ENCODE peak calls at places on chromosomes 6 and 20, in seven cellular contexts. One of them, this sample, is unnamed.
A peak's percentile ranks its signal among the peaks of the same experiment; 100 is the strongest.

GRCh38 chr6:108168980-108169800 is 3.4 kb downstream of the NR2E1 start:
- DNase-seq in ovary: no peak
- DNase-seq in GM12878: no peak
- DNase-seq in sigmoid colon: no peak
- DNase-seq in prostate gland: no peak
- DNase-seq in progenitor cell of endocrine pancreas: no peak
- DNase-seq in MM.1S: no peak
- DNase-seq in this sample: no peak

GRCh38 chr6:129211626-129212025 is 328.7 kb downstream of the LAMA2 start:
- DNase-seq in ovary: no peak
- DNase-seq in GM12878: no peak
- DNase-seq in sigmoid colon: no peak
- DNase-seq in prostate gland: no peak
- DNase-seq in progenitor cell of endocrine pancreas: no peak
- DNase-seq in MM.1S: no peak
- DNase-seq in this sample: no peak

GRCh38 chr6:160088774-160089533 is 32.7 kb upstream of the SLC22A1 start:
- DNase-seq in ovary: no peak
- DNase-seq in GM12878: no peak
- DNase-seq in sigmoid colon: no peak
- DNase-seq in prostate gland: no peak
- DNase-seq in progenitor cell of endocrine pancreas: no peak
- DNase-seq in MM.1S: no peak
- DNase-seq in this sample: no peak

GRCh38 chr6:87473419-87473903 is 687 bp downstream of the SLC35A1 start:
- DNase-seq in ovary: no peak
- DNase-seq in GM12878: peak; percentile 12
- DNase-seq in sigmoid colon: no peak
- DNase-seq in prostate gland: peak; percentile 55
- DNase-seq in progenitor cell of endocrine pancreas: no peak
- DNase-seq in MM.1S: peak; percentile 60
- DNase-seq in this sample: no peak

GRCh38 chr6:44788387-44788981 is 401.0 kb downstream of the CDC5L start:
- DNase-seq in ovary: no peak
- DNase-seq in GM12878: no peak
- DNase-seq in sigmoid colon: no peak
- DNase-seq in prostate gland: no peak
- DNase-seq in progenitor cell of endocrine pancreas: no peak
- DNase-seq in MM.1S: no peak
- DNase-seq in this sample: no peak

GRCh38 chr20:20463933-20464374 is 96.0 kb downstream of the INSM1 start:
- DNase-seq in ovary: no peak
- DNase-seq in GM12878: peak; percentile 35
- DNase-seq in sigmoid colon: no peak
- DNase-seq in prostate gland: no peak
- DNase-seq in progenitor cell of endocrine pancreas: no peak
- DNase-seq in MM.1S: no peak
- DNase-seq in this sample: no peak

GRCh38 chr6:50842446-50842845 is 23.8 kb downstream of the TFAP2B start:
- DNase-seq in ovary: no peak
- DNase-seq in GM12878: no peak
- DNase-seq in sigmoid colon: no peak
- DNase-seq in prostate gland: no peak
- DNase-seq in progenitor cell of endocrine pancreas: no peak
- DNase-seq in MM.1S: no peak
- DNase-seq in this sample: no peak

GRCh38 chr6:158772851-158773371 is 46.3 kb downstream of the EZR start:
- DNase-seq in ovary: no peak
- DNase-seq in GM12878: no peak
- DNase-seq in sigmoid colon: peak; percentile 28
- DNase-seq in prostate gland: peak; percentile 40
- DNase-seq in progenitor cell of endocrine pancreas: no peak
- DNase-seq in MM.1S: no peak
- DNase-seq in this sample: no peak

GRCh38 chr6:11428351-11428750 is 109.2 kb upstream of the TMEM170B start:
- DNase-seq in ovary: no peak
- DNase-seq in GM12878: no peak
- DNase-seq in sigmoid colon: no peak
- DNase-seq in prostate gland: no peak
- DNase-seq in progenitor cell of endocrine pancreas: no peak
- DNase-seq in MM.1S: no peak
- DNase-seq in this sample: no peak

GRCh38 chr6:149224399-149224798 is 93.1 kb upstream of the TAB2 start:
- DNase-seq in ovary: no peak
- DNase-seq in GM12878: no peak
- DNase-seq in sigmoid colon: no peak
- DNase-seq in prostate gland: peak; percentile 71
- DNase-seq in progenitor cell of endocrine pancreas: no peak
- DNase-seq in MM.1S: no peak
- DNase-seq in this sample: no peak

GRCh38 chr6:57024775-57025174 is 21.7 kb upstream of the KIAA1586 start:
- DNase-seq in ovary: no peak
- DNase-seq in GM12878: no peak
- DNase-seq in sigmoid colon: no peak
- DNase-seq in prostate gland: no peak
- DNase-seq in progenitor cell of endocrine pancreas: no peak
- DNase-seq in MM.1S: no peak
- DNase-seq in this sample: no peak

GRCh38 chr6:19538086-19538485 is 299.1 kb upstream of the ID4 start:
- DNase-seq in ovary: no peak
- DNase-seq in GM12878: no peak
- DNase-seq in sigmoid colon: no peak
- DNase-seq in prostate gland: peak; percentile 79
- DNase-seq in progenitor cell of endocrine pancreas: peak; percentile 42
- DNase-seq in MM.1S: peak; percentile 62
- DNase-seq in this sample: no peak

GRCh38 chr6:1598886-1599285 is 10.8 kb upstream of the FOXC1 start:
- DNase-seq in ovary: no peak
- DNase-seq in GM12878: no peak
- DNase-seq in sigmoid colon: no peak
- DNase-seq in prostate gland: no peak
- DNase-seq in progenitor cell of endocrine pancreas: no peak
- DNase-seq in MM.1S: no peak
- DNase-seq in this sample: no peak

GRCh38 chr20:24289737-24290481 is 179.5 kb upstream of the SYNDIG1 start:
- DNase-seq in ovary: no peak
- DNase-seq in GM12878: no peak
- DNase-seq in sigmoid colon: no peak
- DNase-seq in prostate gland: no peak
- DNase-seq in progenitor cell of endocrine pancreas: no peak
- DNase-seq in MM.1S: no peak
- DNase-seq in this sample: no peak

GRCh38 chr6:85672050-85672449 is 29.4 kb upstream of the SYNCRIP start:
- DNase-seq in ovary: no peak
- DNase-seq in GM12878: no peak
- DNase-seq in sigmoid colon: no peak
- DNase-seq in prostate gland: no peak
- DNase-seq in progenitor cell of endocrine pancreas: no peak
- DNase-seq in MM.1S: no peak
- DNase-seq in this sample: no peak

GRCh38 chr6:16344756-16345155 is 106.4 kb downstream of the GMPR start:
- DNase-seq in ovary: no peak
- DNase-seq in GM12878: no peak
- DNase-seq in sigmoid colon: no peak
- DNase-seq in prostate gland: no peak
- DNase-seq in progenitor cell of endocrine pancreas: no peak
- DNase-seq in MM.1S: no peak
- DNase-seq in this sample: no peak

GRCh38 chr6:46453221-46453620 is 38.0 kb downstream of the RCAN2 start:
- DNase-seq in ovary: no peak
- DNase-seq in GM12878: no peak
- DNase-seq in sigmoid colon: no peak
- DNase-seq in prostate gland: peak; percentile 10
- DNase-seq in progenitor cell of endocrine pancreas: no peak
- DNase-seq in MM.1S: no peak
- DNase-seq in this sample: no peak

GRCh38 chr6:168968228-168968627 is 285.4 kb downstream of the THBS2 start:
- DNase-seq in ovary: peak; percentile 26
- DNase-seq in GM12878: no peak
- DNase-seq in sigmoid colon: peak; percentile 86
- DNase-seq in prostate gland: no peak
- DNase-seq in progenitor cell of endocrine pancreas: no peak
- DNase-seq in MM.1S: peak; percentile 73
- DNase-seq in this sample: peak; percentile 43

GRCh38 chr20:9262653-9263194 is 193.8 kb downstream of the PLCB4 start:
- DNase-seq in ovary: no peak
- DNase-seq in GM12878: no peak
- DNase-seq in sigmoid colon: no peak
- DNase-seq in prostate gland: no peak
- DNase-seq in progenitor cell of endocrine pancreas: no peak
- DNase-seq in MM.1S: no peak
- DNase-seq in this sample: no peak

GRCh38 chr6:154579046-154579823 is 68.8 kb upstream of the CNKSR3 start:
- DNase-seq in ovary: no peak
- DNase-seq in GM12878: no peak
- DNase-seq in sigmoid colon: no peak
- DNase-seq in prostate gland: no peak
- DNase-seq in progenitor cell of endocrine pancreas: no peak
- DNase-seq in MM.1S: no peak
- DNase-seq in this sample: no peak

GRCh38 chr20:21681932-21682318 is 23.5 kb upstream of the PAX1 start:
- DNase-seq in ovary: no peak
- DNase-seq in GM12878: no peak
- DNase-seq in sigmoid colon: no peak
- DNase-seq in prostate gland: no peak
- DNase-seq in progenitor cell of endocrine pancreas: no peak
- DNase-seq in MM.1S: no peak
- DNase-seq in this sample: no peak

GRCh38 chr20:4195499-4195898 is 180.1 kb upstream of the RNF24 start:
- DNase-seq in ovary: no peak
- DNase-seq in GM12878: no peak
- DNase-seq in sigmoid colon: no peak
- DNase-seq in prostate gland: no peak
- DNase-seq in progenitor cell of endocrine pancreas: no peak
- DNase-seq in MM.1S: no peak
- DNase-seq in this sample: no peak

GRCh38 chr20:56111951-56112730 is 106.8 kb upstream of the CBLN4 start:
- DNase-seq in ovary: no peak
- DNase-seq in GM12878: no peak
- DNase-seq in sigmoid colon: no peak
- DNase-seq in prostate gland: no peak
- DNase-seq in progenitor cell of endocrine pancreas: no peak
- DNase-seq in MM.1S: no peak
- DNase-seq in this sample: no peak

GRCh38 chr6:38933426-38933825 is 115.2 kb upstream of the GLP1R start:
- DNase-seq in ovary: no peak
- DNase-seq in GM12878: no peak
- DNase-seq in sigmoid colon: no peak
- DNase-seq in prostate gland: no peak
- DNase-seq in progenitor cell of endocrine pancreas: no peak
- DNase-seq in MM.1S: peak; percentile 13
- DNase-seq in this sample: no peak
- TF ChIP-seq CTCF in ovary: no peak
- TF ChIP-seq CTCF in GM12878: peak; percentile 22
- TF ChIP-seq CTCF in sigmoid colon: no peak
- TF ChIP-seq CTCF in prostate gland: peak; percentile 40
- TF ChIP-seq CTCF in progenitor cell of endocrine pancreas: no peak
- TF ChIP-seq CTCF in MM.1S: peak; percentile 28
- TF ChIP-seq CTCF in this sample: peak; percentile 44

GRCh38 chr6:39362487-39362865 is 40.0 kb upstream of the KCNK16 start:
- DNase-seq in ovary: no peak
- DNase-seq in GM12878: no peak
- DNase-seq in sigmoid colon: no peak
- DNase-seq in prostate gland: no peak
- DNase-seq in progenitor cell of endocrine pancreas: no peak
- DNase-seq in MM.1S: peak; percentile 11
- DNase-seq in this sample: no peak
- TF ChIP-seq CTCF in ovary: no peak
- TF ChIP-seq CTCF in GM12878: no peak
- TF ChIP-seq CTCF in sigmoid colon: no peak
- TF ChIP-seq CTCF in prostate gland: no peak
- TF ChIP-seq CTCF in progenitor cell of endocrine pancreas: no peak
- TF ChIP-seq CTCF in MM.1S: no peak
- TF ChIP-seq CTCF in this sample: no peak

DNA sequence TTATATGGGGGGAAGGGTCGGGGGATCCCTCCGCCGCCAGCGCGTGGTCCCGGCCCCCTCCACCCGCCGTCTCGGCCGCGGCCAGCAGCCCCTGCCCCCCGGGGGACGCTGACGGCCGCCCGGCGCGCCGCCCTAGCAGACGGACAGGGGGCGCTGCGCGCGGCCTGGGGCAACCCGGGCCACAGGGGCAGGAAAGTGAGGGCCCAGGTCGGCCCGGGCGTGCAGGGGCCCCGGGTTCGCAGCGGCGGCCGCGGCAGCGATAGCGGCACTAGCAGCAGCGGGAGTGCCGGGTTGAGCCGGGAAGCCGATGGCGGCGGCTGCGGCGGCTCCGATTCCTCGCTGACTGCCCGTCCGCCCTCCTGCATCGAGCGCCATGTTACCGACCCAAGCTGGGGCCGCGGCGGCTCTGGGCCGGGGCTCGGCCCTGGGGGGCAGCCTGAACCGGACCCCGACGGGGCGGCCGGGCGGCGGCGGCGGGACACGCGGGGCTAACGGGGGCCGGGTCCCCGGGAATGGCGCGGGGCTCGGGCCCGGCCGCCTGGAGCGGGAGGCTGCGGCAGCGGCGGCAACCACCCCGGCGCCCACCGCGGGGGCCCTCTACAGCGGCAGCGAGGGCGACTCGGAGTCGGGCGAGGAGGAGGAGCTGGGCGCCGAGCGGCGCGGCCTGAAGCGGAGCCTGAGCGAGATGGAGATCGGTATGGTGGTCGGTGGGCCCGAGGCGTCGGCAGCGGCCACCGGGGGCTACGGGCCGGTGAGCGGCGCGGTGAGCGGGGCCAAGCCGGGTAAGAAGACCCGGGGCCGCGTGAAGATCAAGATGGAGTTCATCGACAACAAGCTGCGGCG is 436 bp downstream of the SRF start:
- DNase-seq in ovary: no peak
- DNase-seq in GM12878: no peak
- DNase-seq in sigmoid colon: no peak
- DNase-seq in prostate gland: no peak
- DNase-seq in progenitor cell of endocrine pancreas: peak; percentile 35
- DNase-seq in MM.1S: no peak
- DNase-seq in this sample: no peak
- TF ChIP-seq CTCF in ovary: peak; percentile 83
- TF ChIP-seq CTCF in GM12878: peak; percentile 53
- TF ChIP-seq CTCF in sigmoid colon: no peak
- TF ChIP-seq CTCF in prostate gland: peak; percentile 76
- TF ChIP-seq CTCF in progenitor cell of endocrine pancreas: peak; percentile 85
- TF ChIP-seq CTCF in MM.1S: peak; percentile 25
- TF ChIP-seq CTCF in this sample: peak; percentile 77

DNA sequence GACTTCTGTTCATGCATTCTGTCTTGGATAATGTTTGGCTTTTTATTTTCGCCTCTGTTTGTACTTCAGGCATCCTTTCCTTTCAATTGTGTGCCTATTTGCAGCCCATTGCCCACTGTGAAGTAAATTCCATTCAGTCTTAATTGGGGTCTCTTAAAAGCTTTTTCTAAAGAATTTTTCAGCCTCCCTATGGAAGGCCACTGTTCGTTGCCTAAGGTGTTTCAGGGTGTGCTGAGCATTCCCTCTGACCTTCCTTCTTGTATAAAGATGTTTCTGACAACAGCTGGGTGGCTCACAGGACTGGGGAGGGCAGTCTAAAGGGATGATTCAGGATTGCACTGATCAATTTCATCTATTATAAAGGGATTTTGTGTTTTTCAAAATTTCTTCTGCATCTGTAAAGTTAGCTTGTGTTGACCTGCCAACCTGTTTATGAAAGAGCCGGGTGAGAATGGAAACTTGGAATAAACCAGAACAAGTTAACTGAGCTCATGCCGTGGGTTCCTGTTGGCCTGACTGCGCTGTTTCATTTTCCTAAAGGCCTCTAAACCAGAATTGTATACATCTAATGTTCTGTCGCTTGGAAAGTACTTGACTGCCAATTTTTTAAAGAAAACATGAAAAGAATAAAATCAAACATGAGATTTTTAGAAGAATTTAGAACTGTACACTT is 14.3 kb downstream of the PHACTR2 start:
- DNase-seq in ovary: no peak
- DNase-seq in GM12878: no peak
- DNase-seq in sigmoid colon: no peak
- DNase-seq in prostate gland: no peak
- DNase-seq in progenitor cell of endocrine pancreas: no peak
- DNase-seq in MM.1S: no peak
- DNase-seq in this sample: no peak
- TF ChIP-seq CTCF in ovary: no peak
- TF ChIP-seq CTCF in GM12878: no peak
- TF ChIP-seq CTCF in sigmoid colon: no peak
- TF ChIP-seq CTCF in prostate gland: no peak
- TF ChIP-seq CTCF in progenitor cell of endocrine pancreas: no peak
- TF ChIP-seq CTCF in MM.1S: no peak
- TF ChIP-seq CTCF in this sample: no peak